ENCODE peak calls at places on chromosomes 6 and 20, in nine cellular contexts. Q is HCEC 1CT; H is stimulated activated CD4-positive, alpha-beta T cell treated with anti-CD3 and anti-CD28 coated beads, TNF-alpha, amount 100 ng/mL, for 24 hours; X is AG04449; S is H54; O is psoas muscle; Z is iPS-NIHi11; C is left colon; R is NCI-H1417 treated with DMSO at 0.1 percent for 48 hours. N is an unnamed sample.

GRCh38 chr6:147782302-147782701 is 273.8 kb downstream of the SAMD5 start:
- DNase-seq in Q (peak), H (no peak), X (peak), S (no peak), O (no peak), Z (no peak), C (no peak), R (no peak), N (no peak)

GRCh38 chr6:14328163-14328562 is 210.6 kb downstream of the CD83 start:
- DNase-seq in Q (no peak), H (no peak), X (no peak), S (no peak), O (no peak), Z (no peak), C (no peak), R (no peak), N (no peak)

GRCh38 chr6:75943381-75943780 is 129.1 kb downstream of the IMPG1 start:
- DNase-seq in Q (no peak), H (no peak), X (no peak), S (no peak), O (no peak), Z (no peak), C (no peak), R (no peak), N (no peak)

GRCh38 chr6:125363010-125363359 is 61.2 kb upstream of the HDDC2 start:
- DNase-seq in Q (no peak), H (no peak), X (no peak), S (no peak), O (no peak), Z (peak), C (no peak), R (no peak), N (no peak)

GRCh38 chr6:69846312-69846711 is 20.0 kb upstream of the COL19A1 start:
- DNase-seq in Q (no peak), H (no peak), X (no peak), S (no peak), O (no peak), Z (no peak), C (no peak), R (no peak), N (no peak)

GRCh38 chr6:22147983-22148797 is 148.6 kb downstream of the PRL start:
- DNase-seq in Q (peak), H (no peak), X (peak), S (peak), O (no peak), Z (peak), C (peak), R (no peak), N (no peak)

GRCh38 chr6:97282238-97282725 is 734 bp downstream of the MMS22L start:
- DNase-seq in Q (peak), H (no peak), X (no peak), S (peak), O (no peak), Z (peak), C (no peak), R (no peak), N (no peak)

GRCh38 chr20:10798811-10799210 is 125.0 kb upstream of the JAG1 start:
- DNase-seq in Q (no peak), H (no peak), X (no peak), S (peak), O (no peak), Z (no peak), C (no peak), R (no peak), N (no peak)

GRCh38 chr20:13220857-13221297 is at the start of gene ISM1:
- DNase-seq in Q (no peak), H (no peak), X (no peak), S (no peak), O (peak), Z (peak), C (peak), R (no peak), N (no peak)

GRCh38 chr6:3522561-3523287 is 65.9 kb upstream of the SLC22A23 start:
- DNase-seq in Q (peak), H (no peak), X (peak), S (peak), O (no peak), Z (no peak), C (no peak), R (no peak), N (no peak)

GRCh38 chr6:84027340-84028183 is 6.0 kb upstream of the MRAP2 start:
- DNase-seq in Q (no peak), H (no peak), X (peak), S (no peak), O (no peak), Z (no peak), C (peak), R (peak), N (no peak)

GRCh38 chr6:81750660-81751387 is 1.7 kb downstream of the TENT5A start:
- DNase-seq in Q (no peak), H (no peak), X (no peak), S (no peak), O (no peak), Z (no peak), C (no peak), R (no peak), N (no peak)

GRCh38 chr6:31574106-31575061 is 981 bp upstream of the TNF start:
- DNase-seq in Q (no peak), H (no peak), X (no peak), S (no peak), O (no peak), Z (no peak), C (no peak), R (no peak), N (no peak)

GRCh38 chr6:136059308-136059707 is 190.8 kb downstream of the MTFR2 start:
- DNase-seq in Q (no peak), H (no peak), X (no peak), S (no peak), O (no peak), Z (peak), C (no peak), R (no peak), N (no peak)

GRCh38 chr6:11094411-11094851 is 797 bp downstream of the SMIM13 start:
- DNase-seq in Q (peak), H (no peak), X (no peak), S (peak), O (peak), Z (peak), C (peak), R (no peak), N (peak)

N was measured in sigmoid colon.